ENCODE peak calls at places on chromosomes 5 and 9, in five cellular contexts. N is IMR-90, U is mammary epithelial cell, P is BE2C, K is sigmoid colon. Y is an unnamed sample. For H3K4me1, the result is how much of the 10 kb centered on the place peaks cover.

GRCh38 chr5:9176641-9177040 is 369.2 kb downstream of the SEMA5A start:
- DNase-seq in K (no peak), N (no peak), P (no peak), U (no peak), Y (no peak)

GRCh38 chr9:127714916-127715442 is 484 bp downstream of the PTRH1 start:
- DNase-seq in K (no peak), U (peak), N (no peak), P (no peak), Y (peak)

GRCh38 chr9:127886401-127886972 is 9.0 kb upstream of the AK1 start:
- DNase-seq in N (no peak), K (no peak), P (no peak), U (no peak), Y (peak)

GRCh38 chr9:99778308-99778707 is 43.4 kb upstream of the NR4A3 start:
- DNase-seq in N (peak), K (no peak), P (no peak), U (peak), Y (no peak)

GRCh38 chr5:88824141-88824540 is 58.8 kb downstream of the MEF2C start:
- DNase-seq in N (no peak), P (no peak), K (no peak), U (no peak), Y (no peak)

GRCh38 chr5:31220968-31221367 is 27.5 kb downstream of the CDH6 start:
- DNase-seq in N (peak), U (no peak), K (no peak), P (no peak), Y (no peak)

GRCh38 chr5:180119031-180119885 is 47.7 kb upstream of the RNF130 start:
- DNase-seq in N (no peak), U (no peak), K (peak), P (no peak), Y (peak)

GRCh38 chr5:173378727-173379126 is 50.5 kb upstream of the STC2 start:
- DNase-seq in N (no peak), K (no peak), P (no peak), U (no peak), Y (no peak)

GRCh38 chr9:101398930-101399640 is 434 bp downstream of the ZNF189 start:
- DNase-seq in N (no peak), K (peak), U (peak), P (no peak), Y (peak)

GRCh38 chr5:71828641-71829040 is 109.6 kb downstream of the CARTPT start:
- DNase-seq in P (no peak), U (peak), K (no peak), N (peak), Y (no peak)

GRCh38 chr9:136020206-136020605 is 59.0 kb upstream of the UBAC1 start:
- DNase-seq in K (peak), U (no peak), P (peak), N (no peak), Y (peak)

GRCh38 chr9:99572529-99572928 is 249.2 kb upstream of the NR4A3 start:
- DNase-seq in N (no peak), K (no peak), P (no peak), U (no peak), Y (no peak)

GRCh38 chr5:3122216-3122615 is 370.7 kb upstream of the IRX2 start:
- DNase-seq in P (no peak), U (no peak), N (no peak), K (no peak), Y (no peak)

GRCh38 chr9:109469646-109470358 is 28.3 kb downstream of the PTPN3 start:
- DNase-seq in P (peak), K (peak), U (peak), N (peak), Y (no peak)

GRCh38 chr9:138042146-138042545 is 164.6 kb downstream of the CACNA1B start:
- DNase-seq in P (no peak), N (no peak), K (peak), U (no peak), Y (no peak)

GRCh38 chr9:135827866-135828580 is 79.3 kb downstream of the CAMSAP1 start:
- DNase-seq in U (no peak), P (no peak), K (no peak), N (no peak), Y (no peak)

GRCh38 chr5:17154211-17154996 is 63.0 kb upstream of the BASP1 start:
- DNase-seq in P (no peak), N (peak), K (no peak), U (peak), Y (no peak)

GRCh38 chr5:81747030-81747429 is 3.9 kb downstream of the SSBP2 start:
- DNase-seq in K (no peak), P (no peak), U (no peak), N (no peak), Y (no peak)

GRCh38 chr5:173953528-173954090 is 35.4 kb upstream of the C5orf47 start:
- DNase-seq in K (no peak), N (peak), P (no peak), U (no peak), Y (no peak)

GRCh38 chr9:135851748-135852147 is 55.6 kb downstream of the CAMSAP1 start:
- DNase-seq in U (no peak), N (no peak), K (no peak), P (no peak), Y (no peak)

GRCh38 chr9:126523621-126524111 is 90.1 kb upstream of the LMX1B start:
- DNase-seq in U (no peak), K (peak), N (no peak), P (no peak), Y (no peak)

GRCh38 chr5:59583810-59584562 is 309.5 kb downstream of the PDE4D start:
- DNase-seq in K (peak), U (no peak), N (no peak), P (no peak), Y (no peak)

GRCh38 chr5:132463808-132464154 is 26.8 kb downstream of the IRF1 start:
- DNase-seq in P (no peak), U (no peak), K (no peak), N (no peak), Y (no peak)

GRCh38 chr5:143328589-143329220 is 74.8 kb downstream of the NR3C1 start:
- DNase-seq in N (no peak), K (no peak), U (no peak), P (no peak), Y (no peak)

GRCh38 chr5:36459191-36460135 is 146.9 kb upstream of the SLC1A3 start:
- DNase-seq in U (peak), N (no peak), K (no peak), P (no peak), Y (no peak)

GRCh38 chr9:15142903-15143534 is 164.0 kb downstream of the TTC39B start:
- DNase-seq in U (no peak), N (peak), P (peak), K (no peak), Y (no peak)

GRCh38 chr9:16105576-16105975 is 552.7 kb downstream of the CCDC171 start:
- DNase-seq in P (no peak), U (no peak), K (no peak), N (peak), Y (no peak)

GRCh38 chr5:69292349-69292748 is 40.3 kb downstream of the CCDC125 start:
- DNase-seq in P (no peak), N (no peak), U (no peak), K (no peak), Y (no peak)

GRCh38 chr5:6708814-6709213 is 4.4 kb upstream of the TENT4A start:
- DNase-seq in P (peak), N (no peak), K (no peak), U (no peak), Y (no peak)

GRCh38 chr5:149837680-149838269 is 106.8 kb downstream of the PDE6A start:
- DNase-seq in P (peak), N (peak), U (peak), K (no peak), Y (no peak)

GRCh38 chr9:98218562-98219363 is 26.3 kb upstream of the CORO2A start:
- DNase-seq in K (no peak), N (peak), P (no peak), U (no peak), Y (no peak)

GRCh38 chr5:4572297-4572696 is 567.8 kb upstream of the ADAMTS16 start:
- DNase-seq in U (no peak), K (no peak), P (no peak), N (no peak), Y (no peak)

GRCh38 chr5:100889165-100889564 is 13.9 kb downstream of the ST8SIA4 start:
- DNase-seq in N (no peak), U (no peak), P (no peak), K (no peak), Y (no peak)

GRCh38 chr5:149616727-149617284 is 35.5 kb downstream of the ARHGEF37 start:
- DNase-seq in N (no peak), P (no peak), K (no peak), U (no peak), Y (no peak)

GRCh38 chr9:104568868-104569267 is at the start of gene OR13C8:
- DNase-seq in N (no peak), K (no peak), P (no peak), U (no peak), Y (no peak)

GRCh38 chr9:120755044-120755443 is 38.2 kb downstream of the FBXW2 start:
- DNase-seq in U (no peak), N (no peak), K (no peak), P (no peak), Y (no peak)

GRCh38 chr9:127195976-127196825 is 68.4 kb upstream of the GARNL3 start:
- DNase-seq in P (no peak), N (no peak), K (no peak), U (no peak), Y (no peak)

GRCh38 chr5:124922255-124922975 is 176.0 kb upstream of the ZNF608 start:
- DNase-seq in N (no peak), K (no peak), U (no peak), P (no peak), Y (no peak)

GRCh38 chr9:17349816-17350215 is 215.0 kb downstream of the CNTLN start:
- DNase-seq in K (no peak), P (no peak), N (peak), U (no peak), Y (no peak)

GRCh38 chr9:2264081-2264480 is 248.9 kb downstream of the SMARCA2 start:
- DNase-seq in K (no peak), U (no peak), P (no peak), N (no peak), Y (no peak)

GRCh38 chr9:2261421-2262103 is 246.4 kb downstream of the SMARCA2 start:
- DNase-seq in U (no peak), K (no peak), P (no peak), N (no peak), Y (no peak)

GRCh38 chr9:2262371-2262770 is 247.2 kb downstream of the SMARCA2 start:
- DNase-seq in P (no peak), U (no peak), K (no peak), N (no peak), Y (no peak)

GRCh38 chr9:2263665-2264064 is 248.5 kb downstream of the SMARCA2 start:
- DNase-seq in K (no peak), U (no peak), N (no peak), P (no peak), Y (no peak)

GRCh38 chr9:2262809-2263510 is 247.8 kb downstream of the SMARCA2 start:
- DNase-seq in N (no peak), U (no peak), P (no peak), K (no peak), Y (no peak)
- H3K4me1 ChIP-seq in N (under half), U (under half), P (under half), K (under half), Y (under half)

GRCh38 chr9:69299316-69299715 is 25.7 kb upstream of the ENTREP1 start:
- DNase-seq in P (no peak), K (no peak), U (no peak), N (no peak), Y (no peak)
- H3K4me1 ChIP-seq in P (under half), K (under half), U (under half), N (under half), Y (under half)

GRCh38 chr5:140111859-140112551 is 1.9 kb upstream of the PURA start:
- DNase-seq in U (no peak), K (no peak), N (no peak), P (no peak), Y (no peak)
- H3K4me1 ChIP-seq in U (under half), K (under half), N (under half), P (under half), Y (under half)

GRCh38 chr9:124007468-124008306 is 3.9 kb upstream of the LHX2 start:
- DNase-seq in U (no peak), K (no peak), P (no peak), N (no peak), Y (no peak)

GRCh38 chr9:124007157-124007460 is 4.5 kb upstream of the LHX2 start:
- DNase-seq in N (no peak), U (no peak), P (no peak), K (no peak), Y (no peak)

GRCh38 chr9:124008855-124009834 is 2.4 kb upstream of the LHX2 start:
- DNase-seq in N (no peak), P (no peak), K (no peak), U (no peak), Y (no peak)

GRCh38 chr9:124009835-124010226 is 1.7 kb upstream of the LHX2 start:
- DNase-seq in K (no peak), N (no peak), P (no peak), U (no peak), Y (no peak)

GRCh38 chr9:124008307-124008854 is 3.2 kb upstream of the LHX2 start:
- DNase-seq in P (no peak), U (no peak), K (no peak), N (no peak), Y (no peak)
- H3K4me1 ChIP-seq in P (under half), U (under half), K (under half), N (under half), Y (under half)

DNA sequence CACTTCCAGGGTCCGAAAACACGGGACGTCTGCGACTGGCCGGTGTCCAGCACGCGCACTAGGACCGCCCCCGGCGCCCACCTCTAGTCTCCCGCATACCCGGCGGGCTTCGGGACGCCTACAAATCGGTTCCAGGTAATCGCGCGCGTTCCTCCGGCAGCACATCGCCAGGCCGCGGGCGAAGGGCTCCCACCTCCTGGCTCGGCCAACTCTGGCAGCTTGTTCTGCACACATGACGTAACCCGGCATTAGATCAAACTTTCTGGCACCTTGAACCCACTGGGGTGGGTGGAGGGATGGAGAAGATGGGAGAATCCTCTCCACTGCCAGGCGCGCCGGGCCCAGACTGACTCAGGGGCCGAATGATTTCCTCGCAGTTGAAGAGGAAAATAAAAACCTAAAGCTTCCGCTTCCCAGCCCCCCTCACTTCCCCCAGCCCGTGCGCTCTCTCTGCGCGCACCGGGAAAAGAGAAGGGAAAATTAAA is 1.2 kb downstream of the EFNA5 start:
- DNase-seq in N (peak), K (peak), U (peak), P (peak), Y (peak)
- H3K4me1 ChIP-seq in N (under half), K (under half), U (under half), P (under half), Y (under half)

GRCh38 chr5:78605611-78606010 is 43.0 kb downstream of the LHFPL2 start:
- DNase-seq in K (no peak), N (no peak), P (no peak), U (peak), Y (no peak)
- H3K4me1 ChIP-seq in K (half or more), N (under half), P (under half), U (under half), Y (half or more)

GRCh38 chr5:126819253-126819652 is 42.3 kb downstream of the LMNB1 start:
- DNase-seq in N (no peak), K (no peak), P (no peak), U (no peak), Y (no peak)

GRCh38 chr5:126811515-126812198 is 34.7 kb downstream of the LMNB1 start:
- DNase-seq in U (peak), K (no peak), P (no peak), N (peak), Y (no peak)

GRCh38 chr5:126812199-126812570 is 35.2 kb downstream of the LMNB1 start:
- DNase-seq in K (no peak), P (no peak), N (no peak), U (no peak), Y (no peak)

GRCh38 chr5:126814721-126815404 is 37.9 kb downstream of the LMNB1 start:
- DNase-seq in K (no peak), P (no peak), U (no peak), N (peak), Y (no peak)

DNA sequence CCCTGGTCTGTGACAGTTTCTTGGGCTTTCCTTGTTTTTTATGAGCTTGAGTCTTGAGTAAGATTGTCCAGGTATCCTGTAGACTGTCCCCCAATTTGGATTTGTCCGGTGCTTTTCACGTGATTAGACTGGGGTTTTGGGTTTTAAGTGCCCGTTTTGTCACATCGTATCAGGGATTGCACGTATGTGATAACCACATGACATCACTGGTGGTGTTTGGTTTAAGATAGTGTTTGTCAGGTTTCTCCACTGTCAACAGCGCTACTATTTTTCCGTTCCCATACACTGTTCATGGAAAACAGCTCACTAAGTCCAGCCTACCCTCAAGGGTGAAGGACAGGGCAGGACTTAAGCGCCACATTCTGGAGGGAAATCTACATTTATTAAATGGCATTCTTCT is 39.7 kb downstream of the LMNB1 start:
- DNase-seq in U (no peak), K (no peak), N (no peak), P (no peak), Y (no peak)
- H3K4me1 ChIP-seq in U (under half), K (under half), N (under half), P (under half), Y (under half)

DNA sequence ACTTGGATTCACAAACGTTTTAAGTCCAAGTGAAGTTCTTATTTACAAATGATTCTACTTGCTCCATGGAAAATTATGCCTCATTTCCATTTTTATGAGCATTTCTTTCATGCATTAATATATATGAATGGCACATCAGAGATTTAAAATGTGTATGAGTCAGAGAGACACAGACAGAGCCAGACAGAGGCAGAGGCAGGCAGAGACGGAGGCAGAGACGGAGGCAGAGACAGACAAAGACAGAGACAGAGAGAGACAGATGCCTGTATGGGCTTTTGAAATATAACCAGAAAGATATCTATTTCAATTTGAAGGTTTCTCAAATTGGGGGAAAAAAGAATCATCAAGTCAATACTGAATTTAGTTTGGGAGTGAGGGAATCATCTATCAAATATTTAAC is 648.9 kb downstream of the PTPRD start:
- DNase-seq in K (no peak), N (no peak), U (no peak), P (no peak), Y (no peak)
- H3K4me1 ChIP-seq in K (under half), N (under half), U (under half), P (under half), Y (under half)

GRCh38 chr9:19130436-19130835 is 3.1 kb upstream of the PLIN2 start:
- DNase-seq in N (no peak), K (no peak), P (no peak), U (no peak), Y (no peak)

GRCh38 chr9:19138084-19138483 is 10.8 kb upstream of the PLIN2 start:
- DNase-seq in P (no peak), K (no peak), U (no peak), N (no peak), Y (no peak)

GRCh38 chr9:19136129-19136528 is 8.8 kb upstream of the PLIN2 start:
- DNase-seq in P (no peak), N (no peak), K (no peak), U (no peak), Y (no peak)

GRCh38 chr9:19137282-19137681 is 10.0 kb upstream of the PLIN2 start:
- DNase-seq in N (peak), P (no peak), K (no peak), U (peak), Y (no peak)

DNA sequence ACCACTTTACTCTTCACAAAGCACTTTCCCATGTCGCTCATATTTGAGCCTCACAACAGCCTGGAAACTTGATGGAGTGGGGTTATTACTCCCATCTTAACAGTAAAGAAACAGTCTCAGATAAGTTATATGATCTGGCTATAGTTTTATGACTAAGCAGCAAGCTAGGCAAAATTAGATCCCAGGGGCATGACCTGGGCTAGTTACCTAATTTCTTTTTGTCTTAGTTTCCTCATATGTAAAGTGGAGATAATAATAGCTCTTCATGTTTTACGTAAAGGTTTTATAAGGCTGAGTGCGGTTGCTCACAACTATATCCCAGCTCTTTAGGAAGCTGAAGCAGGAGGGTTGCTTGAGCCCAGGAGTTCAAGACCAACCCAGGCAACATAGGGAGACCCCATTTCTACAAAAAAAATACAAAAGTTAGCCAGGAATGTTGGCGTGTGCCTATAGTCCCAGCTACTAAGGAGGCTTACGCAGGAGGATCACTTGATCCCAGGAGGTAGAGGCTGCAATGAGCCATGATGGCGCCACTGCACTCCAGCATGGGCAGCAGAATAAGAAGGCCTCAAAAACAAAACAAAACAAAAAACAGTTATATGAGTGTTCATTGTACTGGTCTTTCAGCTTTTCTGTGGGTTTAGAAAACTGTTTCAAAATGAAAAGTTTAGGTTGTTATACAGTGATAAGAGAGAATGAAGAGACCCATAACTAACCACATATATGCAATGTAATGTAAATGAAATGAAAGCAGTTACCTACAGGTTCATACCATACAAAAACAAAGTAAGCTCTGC is 6.5 kb upstream of the PLIN2 start:
- DNase-seq in U (no peak), P (no peak), K (no peak), N (peak), Y (no peak)
- H3K4me1 ChIP-seq in U (under half), P (under half), K (under half), N (under half), Y (under half)

Y was measured in RWPE2.